ENCODE peak calls at places on chromosomes 6 and 20, in eight cellular contexts. A, L, D, C, H, U, E and G are unnamed samples.

GRCh38 chr20:7505152-7505834 is 435.0 kb downstream of the HAO1 start:
- DNase-seq in H (no peak), C (no peak), L (no peak), E (no peak), D (no peak), A (no peak), U (no peak), G (no peak)

GRCh38 chr6:31074406-31074805 is 38.0 kb downstream of the C6orf15 start:
- DNase-seq in L (no peak), U (no peak), D (no peak), H (no peak), E (no peak), C (no peak), A (no peak), G (no peak)

GRCh38 chr6:22499815-22500214 is 69.6 kb upstream of the HDGFL1 start:
- DNase-seq in D (no peak), E (no peak), A (no peak), U (no peak), C (no peak), H (no peak), L (no peak), G (no peak)

GRCh38 chr20:49283703-49284625 is 6.1 kb upstream of the ZNFX1 start:
- DNase-seq in E (no peak), D (no peak), C (no peak), A (no peak), U (no peak), H (no peak), L (peak; percentile 59), G (no peak)

GRCh38 chr20:48467622-48468021 is 360.2 kb downstream of the PREX1 start:
- DNase-seq in L (peak; percentile 10), E (no peak), H (no peak), U (no peak), C (no peak), D (no peak), A (no peak), G (no peak)

GRCh38 chr20:5569021-5569420 is 181.2 kb upstream of the SHLD1 start:
- DNase-seq in C (no peak), A (peak; percentile 31), H (peak; percentile 46), D (peak; percentile 31), U (no peak), E (peak; percentile 61), L (peak; percentile 84), G (peak; percentile 44)

GRCh38 chr6:63804381-63804956 is 168.9 kb downstream of the PHF3 start:
- DNase-seq in E (peak; percentile 97), H (peak; percentile 41), D (peak; percentile 88), U (no peak), A (no peak), L (peak; percentile 14), C (no peak), G (peak; percentile 26)

GRCh38 chr6:111828799-111829198 is 44.5 kb downstream of the FYN start:
- DNase-seq in C (no peak), A (no peak), U (no peak), E (no peak), D (no peak), L (no peak), H (no peak), G (no peak)

GRCh38 chr20:39170896-39171463 is 208.8 kb downstream of the DHX35 start:
- DNase-seq in E (no peak), A (no peak), C (no peak), U (no peak), H (no peak), L (no peak), D (no peak), G (no peak)

GRCh38 chr6:118748311-118749062 is 97.1 kb upstream of the CEP85L start:
- DNase-seq in E (no peak), H (no peak), D (peak; percentile 20), A (no peak), U (peak; percentile 29), L (no peak), C (no peak), G (no peak)

GRCh38 chr20:58406422-58407001 is 17.5 kb downstream of the VAPB start:
- DNase-seq in E (peak; percentile 34), U (no peak), D (no peak), A (no peak), L (no peak), H (peak; percentile 42), C (no peak), G (no peak)

GRCh38 chr6:45483021-45483420 is 105.3 kb upstream of the SUPT3H start:
- DNase-seq in H (no peak), L (no peak), U (no peak), E (peak; percentile 83), D (peak; percentile 93), C (no peak), A (no peak), G (peak; percentile 73)

GRCh38 chr6:30175765-30176164 is 12.4 kb downstream of the TRIM15 start:
- DNase-seq in C (no peak), E (no peak), U (no peak), L (no peak), A (no peak), H (no peak), D (no peak), G (no peak)

GRCh38 chr6:16688984-16689636 is 72.2 kb downstream of the ATXN1 start:
- DNase-seq in D (peak; percentile 66), C (no peak), H (peak; percentile 55), L (no peak), A (no peak), U (no peak), E (peak; percentile 93), G (peak; percentile 69)

GRCh38 chr20:50645253-50646068 is 45.9 kb downstream of the RIPOR3 start:
- DNase-seq in L (peak; percentile 99), H (peak; percentile 100), A (no peak), C (peak; percentile 59), D (peak; percentile 95), U (peak; percentile 77), E (peak; percentile 99), G (peak; percentile 44)

GRCh38 chr20:44832724-44833123 is 22.4 kb upstream of the RIMS4 start:
- DNase-seq in C (no peak), H (peak; percentile 54), A (no peak), U (no peak), E (peak; percentile 61), D (no peak), L (no peak), G (no peak)